ENCODE peak calls at places on chromosomes 13 and 19, in five cellular contexts. T, Q, L, R and I are unnamed samples.

GRCh38 chr13:113179374-113180230 is 21.2 kb downstream of the PROZ start:
- DNase-seq in T (no peak), Q (no peak), L (no peak), R (no peak), I (no peak)

GRCh38 chr13:42101821-42102580 is 53.6 kb downstream of the DGKH start:
- DNase-seq in T (no peak), Q (no peak), L (no peak), R (no peak), I (no peak)

GRCh38 chr19:32674153-32674958 is 624 bp downstream of the ANKRD27 start:
- DNase-seq in T (peak; percentile 26), Q (no peak), L (no peak), R (no peak), I (no peak)

GRCh38 chr19:30799854-30800755 is 427.9 kb downstream of the ZNF536 start:
- DNase-seq in T (peak; percentile 33), Q (no peak), L (peak; percentile 39), R (peak; percentile 20), I (peak; percentile 47)

GRCh38 chr19:35545855-35546381 is 492 bp downstream of the TMEM147 start:
- DNase-seq in T (no peak), Q (no peak), L (peak; percentile 60), R (peak; percentile 25), I (peak; percentile 54)

GRCh38 chr13:31848621-31849020 is 109.3 kb downstream of the RXFP2 start:
- DNase-seq in T (no peak), Q (no peak), L (no peak), R (no peak), I (no peak)

GRCh38 chr13:72853000-72853399 is 71.1 kb downstream of the PIBF1 start:
- DNase-seq in T (no peak), Q (no peak), L (no peak), R (no peak), I (no peak)

GRCh38 chr19:54439174-54439851 is 9.7 kb upstream of the LENG8 start:
- DNase-seq in T (peak; percentile 64), Q (no peak), L (no peak), R (no peak), I (no peak)

GRCh38 chr19:1171755-1172352 is 2.2 kb downstream of the SBNO2 start:
- DNase-seq in T (no peak), Q (no peak), L (no peak), R (no peak), I (no peak)